ENCODE peak calls at places on chromosome 22, in four cellular contexts. Y, T, G and A are unnamed samples. For H3K27me3 and H3K36me3, the result is how much of the 10 kb centered on the place peaks cover.

GRCh38 chr22:29663230-29663826 is 56.5 kb upstream of the CABP7 start:
- DNase-seq in Y (peak), T (no peak), G (no peak), A (no peak)

GRCh38 chr22:26535499-26535898 is 23.2 kb upstream of the TFIP11 start:
- DNase-seq in Y (no peak), T (no peak), G (no peak), A (no peak)

GRCh38 chr22:21641417-21641794 is 696 bp upstream of the SDF2L1 start:
- DNase-seq in Y (no peak), T (peak), G (no peak), A (peak)

GRCh38 chr22:41799486-41800347 is 762 bp upstream of the CCDC134 start:
- DNase-seq in Y (no peak), T (peak), G (peak), A (no peak)

GRCh38 chr22:28429711-28430110 is 249.9 kb downstream of the TTC28 start:
- DNase-seq in Y (peak), T (no peak), G (no peak), A (no peak)

GRCh38 chr22:19480173-19480568 is 451 bp downstream of the CDC45 start:
- DNase-seq in Y (no peak), T (no peak), G (no peak), A (no peak)

GRCh38 chr22:16777284-16777924 is 47.8 kb downstream of the XKR3 start:
- DNase-seq in Y (no peak), T (no peak), G (no peak), A (no peak)

GRCh38 chr22:43186272-43187170 is at the start of gene TTLL12:
- DNase-seq in Y (no peak), T (peak), G (peak), A (no peak)

GRCh38 chr22:29827091-29827490 is 11.0 kb downstream of the ASCC2 start:
- DNase-seq in Y (peak), T (no peak), G (no peak), A (no peak)

GRCh38 chr22:43553451-43554258 is 141.8 kb downstream of the MPPED1 start:
- DNase-seq in Y (no peak), T (no peak), G (no peak), A (no peak)

GRCh38 chr22:29385748-29386147 is 2.6 kb downstream of the AP1B1 start:
- DNase-seq in Y (no peak), T (peak), G (no peak), A (peak)

DNA sequence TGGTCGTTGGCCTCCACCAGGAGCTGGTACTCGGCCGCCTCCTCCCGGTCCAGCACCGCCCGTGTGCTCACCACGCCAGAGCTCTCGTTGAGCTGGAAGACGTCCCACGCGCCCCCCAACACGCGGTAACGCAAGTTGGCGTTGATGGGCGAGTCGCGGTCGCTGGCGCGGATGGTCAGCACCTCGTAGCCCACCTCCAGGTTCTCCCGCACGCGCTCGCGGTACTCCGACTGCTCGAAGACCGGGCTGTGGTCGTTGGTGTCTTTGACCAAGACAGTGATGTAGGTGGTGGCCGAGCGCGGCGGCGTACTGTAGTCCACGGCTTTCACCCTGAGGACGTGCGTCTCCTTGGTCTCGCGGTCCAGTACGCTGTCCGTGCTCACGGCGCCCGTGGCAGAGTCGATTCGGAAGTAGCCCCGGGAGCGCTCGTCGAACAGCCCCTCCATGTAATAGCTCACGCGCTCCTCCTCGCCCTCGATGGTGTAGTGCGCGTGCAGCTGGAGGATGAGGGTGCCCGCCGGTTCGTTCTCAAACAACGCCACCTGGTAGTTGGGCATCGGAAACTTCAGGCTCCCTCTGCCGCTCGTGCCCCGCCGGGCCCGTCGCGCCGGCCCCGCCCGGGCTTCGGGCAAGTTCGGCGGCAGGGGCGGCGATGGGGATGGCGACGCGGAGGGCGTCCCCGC is 1.4 kb downstream of the CELSR1 start:
- DNase-seq in Y (no peak), T (no peak), G (no peak), A (no peak)
- H3K27me3 ChIP-seq in Y (under half), T (under half), G (under half), A (under half)

GRCh38 chr22:35917651-35918050 is 111.0 kb downstream of the RBFOX2 start:
- DNase-seq in Y (no peak), T (no peak), G (no peak), A (peak)

GRCh38 chr22:35919002-35919542 is 109.6 kb downstream of the RBFOX2 start:
- DNase-seq in Y (no peak), T (no peak), G (no peak), A (no peak)

GRCh38 chr22:35923026-35923425 is 105.6 kb downstream of the RBFOX2 start:
- DNase-seq in Y (no peak), T (no peak), G (no peak), A (no peak)

GRCh38 chr22:35918466-35918865 is 110.2 kb downstream of the RBFOX2 start:
- DNase-seq in Y (no peak), T (no peak), G (no peak), A (no peak)

GRCh38 chr22:35921777-35922176 is 106.8 kb downstream of the RBFOX2 start:
- DNase-seq in Y (peak), T (peak), G (peak), A (peak)
- TF ChIP-seq CTCF in Y (peak), T (peak), G (peak), A (peak)

DNA sequence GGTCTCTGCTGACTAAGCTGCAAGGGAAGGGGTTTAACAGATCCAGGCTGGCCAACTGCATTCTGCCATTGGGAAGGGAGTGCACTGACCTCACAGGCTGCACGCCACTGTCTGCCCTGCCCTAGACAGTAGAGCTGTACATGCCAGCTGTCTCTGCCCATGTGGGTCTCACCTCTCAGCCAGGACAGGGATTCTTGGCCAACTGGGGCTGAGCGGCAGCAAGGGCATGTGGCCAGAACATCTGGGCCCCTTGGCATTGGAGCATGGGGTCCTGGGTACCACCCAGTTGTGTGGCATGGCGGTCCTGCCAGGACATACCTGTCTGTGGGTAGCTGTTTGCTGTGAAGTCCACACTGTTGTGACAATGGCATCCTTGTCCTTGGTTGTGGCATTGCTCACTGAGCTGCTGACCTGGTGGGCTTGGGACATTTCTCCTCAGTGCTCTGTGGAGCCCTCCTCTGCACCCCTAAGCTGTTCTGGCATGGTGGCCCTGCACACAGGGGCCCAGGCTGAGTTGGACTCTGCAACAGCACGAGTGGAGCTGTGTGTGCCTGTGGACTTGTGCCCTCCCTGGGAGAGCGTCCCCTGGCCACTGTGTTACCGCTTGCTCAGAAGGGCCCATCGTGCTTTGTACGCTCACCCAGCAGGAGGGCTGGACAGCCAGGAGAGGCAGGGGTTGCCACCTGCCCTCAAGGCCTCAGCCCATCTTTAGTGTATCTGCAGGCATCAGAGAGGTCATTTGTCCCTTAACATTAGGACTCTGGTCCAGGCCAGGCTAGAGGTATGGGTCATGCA is 46.7 kb downstream of the MED15 start:
- DNase-seq in Y (no peak), T (no peak), G (no peak), A (no peak)
- H3K36me3 ChIP-seq in Y (under half), T (under half), G (under half), A (under half)

GRCh38 chr22:48179571-48180546 is 1417.4 kb downstream of the TBC1D22A start:
- DNase-seq in Y (no peak), T (no peak), G (no peak), A (no peak)
- H3K27me3 ChIP-seq in Y (under half), T (under half), G (under half), A (under half)

DNA sequence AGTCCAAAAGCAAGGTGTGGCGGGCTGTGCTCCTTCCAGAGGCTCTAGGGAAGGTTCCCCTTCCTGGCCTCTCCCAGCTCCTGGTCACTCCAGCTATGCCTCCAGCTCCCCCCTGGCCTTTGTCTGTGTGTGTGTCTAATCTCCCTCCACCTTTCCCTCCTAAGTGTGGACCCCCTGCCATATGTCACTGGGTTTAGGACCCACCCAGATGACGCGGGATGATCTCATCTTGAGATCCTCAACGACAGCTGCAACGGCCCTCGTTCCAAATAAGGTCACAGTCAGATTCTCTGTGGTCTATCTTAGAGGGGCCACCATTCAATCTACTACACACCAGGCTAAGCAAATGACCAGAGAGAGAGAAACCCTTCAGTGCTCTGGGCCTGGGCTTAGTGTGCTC is 107.9 kb downstream of the ARHGAP8 start:
- DNase-seq in Y (no peak), T (no peak), G (no peak), A (no peak)
- TF ChIP-seq CTCF in Y (no peak), T (no peak), G (no peak), A (no peak)